ENCODE peak calls at places on chromosomes 1 and 21, in five cellular contexts. Y is HCT116, C is RCC 7860, P is MCF 10A, I is iris pigment epithelial cell. Z is an unnamed sample.
A peak's percentile ranks its signal among the peaks of the same experiment; 100 is the strongest.

GRCh38 chr1:116667577-116668105 is at the start of gene IGSF3:
- DNase-seq in Y (no peak), C (peak; percentile 41), P (peak; percentile 76), I (peak; percentile 24), Z (no peak)

GRCh38 chr1:165117482-165117881 is 239.0 kb downstream of the LMX1A start:
- DNase-seq in Y (no peak), C (no peak), P (no peak), I (no peak), Z (no peak)

GRCh38 chr1:17013598-17014320 is 2.0 kb upstream of the ATP13A2 start:
- DNase-seq in Y (no peak), C (no peak), P (no peak), I (no peak), Z (no peak)

GRCh38 chr1:233251321-233251720 is 44.2 kb downstream of the PCNX2 start:
- DNase-seq in Y (no peak), C (no peak), P (no peak), I (no peak), Z (no peak)

GRCh38 chr1:93716974-93717373 is 35.3 kb upstream of the BCAR3 start:
- DNase-seq in Y (no peak), C (peak; percentile 54), P (peak; percentile 38), I (peak; percentile 57), Z (peak; percentile 61)

GRCh38 chr1:55870076-55870475 is 654.9 kb upstream of the USP24 start:
- DNase-seq in Y (no peak), C (no peak), P (no peak), I (no peak), Z (peak; percentile 22)

GRCh38 chr21:32819702-32820101 is 48.1 kb upstream of the PAXBP1 start:
- DNase-seq in Y (no peak), C (no peak), P (peak; percentile 67), I (peak; percentile 54), Z (peak; percentile 90)

GRCh38 chr1:167095368-167095767 is 1.5 kb downstream of the STYXL2 start:
- DNase-seq in Y (no peak), C (peak; percentile 36), P (peak; percentile 97), I (peak; percentile 89), Z (peak; percentile 73)

GRCh38 chr1:113861641-113862040 is 9.9 kb downstream of the PTPN22 start:
- DNase-seq in Y (no peak), C (no peak), P (no peak), I (no peak), Z (no peak)

GRCh38 chr1:100296140-100296539 is 30.1 kb downstream of the RTCA start:
- DNase-seq in Y (no peak), C (no peak), P (no peak), I (no peak), Z (no peak)

GRCh38 chr21:38341546-38342012 is 84.8 kb downstream of the KCNJ15 start:
- DNase-seq in Y (no peak), C (no peak), P (peak; percentile 75), I (no peak), Z (no peak)

GRCh38 chr1:167460836-167461235 is 57.5 kb downstream of the CD247 start:
- DNase-seq in Y (no peak), C (no peak), P (no peak), I (no peak), Z (no peak)

GRCh38 chr1:12165342-12165741 is 1.4 kb upstream of the TNFRSF1B start:
- DNase-seq in Y (no peak), C (no peak), P (no peak), I (no peak), Z (no peak)

GRCh38 chr1:174445351-174445750 is 2.4 kb upstream of the GPR52 start:
- DNase-seq in Y (no peak), C (no peak), P (no peak), I (no peak), Z (no peak)

GRCh38 chr1:108896160-108897150 is 19.7 kb downstream of the GPSM2 start:
- DNase-seq in Y (no peak), C (no peak), P (no peak), I (no peak), Z (peak; percentile 28)

GRCh38 chr1:181122227-181122626 is 33.7 kb downstream of the IER5 start:
- DNase-seq in Y (no peak), C (no peak), P (peak; percentile 71), I (no peak), Z (no peak)